ENCODE peak calls at places on chromosome 12, in five cellular contexts. I is fibroblast of lung, B is AG04450, N is heart left ventricle, M is pancreas. G is an unnamed sample.

GRCh38 chr12:40828593-40828990 is 136.4 kb downstream of the CNTN1 start:
- DNase-seq in M (no peak), B (no peak), I (no peak), N (no peak), G (no peak)

GRCh38 chr12:130714591-130715149 is 1.4 kb downstream of the RIMBP2 start:
- DNase-seq in I (no peak), B (no peak), M (no peak), N (no peak), G (no peak)

GRCh38 chr12:3357950-3358525 is 133.0 kb upstream of the PRMT8 start:
- DNase-seq in M (no peak), I (no peak), N (no peak), B (no peak), G (no peak)

GRCh38 chr12:20492251-20492728 is 124.0 kb downstream of the PDE3A start:
- DNase-seq in M (no peak), N (no peak), B (no peak), I (peak; percentile 25), G (peak; percentile 0)

GRCh38 chr12:118064608-118065007 is 3.6 kb upstream of the WSB2 start:
- DNase-seq in M (no peak), I (no peak), N (no peak), B (no peak), G (no peak)

GRCh38 chr12:102526701-102527100 is 46.3 kb upstream of the IGF1 start:
- DNase-seq in B (no peak), N (no peak), M (no peak), I (peak; percentile 38), G (no peak)

GRCh38 chr12:52232916-52233461 is at the start of gene KRT7:
- DNase-seq in N (no peak), B (no peak), M (peak; percentile 66), I (no peak), G (peak; percentile 88)

GRCh38 chr12:132363661-132364347 is 34.4 kb upstream of the GALNT9 start:
- DNase-seq in B (no peak), N (peak; percentile 10), I (no peak), M (no peak), G (no peak)

GRCh38 chr12:53220857-53221202 is 11.2 kb downstream of the RARG start:
- DNase-seq in B (peak; percentile 80), I (peak; percentile 92), N (peak; percentile 96), M (peak; percentile 90), G (peak; percentile 97)

GRCh38 chr12:57694459-57695019 is 607 bp downstream of the OS9 start:
- DNase-seq in M (no peak), B (no peak), I (peak; percentile 25), N (no peak), G (peak; percentile 15)

GRCh38 chr12:6941267-6941666 is 2.3 kb upstream of the RNU7-1 start:
- DNase-seq in N (no peak), B (no peak), M (no peak), I (no peak), G (no peak)

GRCh38 chr12:129606239-129606638 is 297.6 kb downstream of the TMEM132D start:
- DNase-seq in M (no peak), I (no peak), N (no peak), B (no peak), G (no peak)

GRCh38 chr12:39441963-39442894 is 691 bp downstream of the KIF21A start:
- DNase-seq in M (no peak), B (no peak), N (peak; percentile 49), I (peak; percentile 11), G (peak; percentile 20)

GRCh38 chr12:89353188-89353822 is 1.0 kb upstream of the DUSP6 start:
- DNase-seq in B (no peak), I (peak; percentile 64), M (peak; percentile 83), N (peak; percentile 79), G (peak; percentile 59)

GRCh38 chr12:19199322-19199721 is 69.8 kb downstream of the PLEKHA5 start:
- DNase-seq in B (no peak), N (no peak), M (no peak), I (no peak), G (no peak)

GRCh38 chr12:10652192-10652591 is 21.7 kb downstream of the STYK1 start:
- DNase-seq in N (no peak), B (no peak), M (no peak), I (peak; percentile 15), G (no peak)

GRCh38 chr12:47731723-47732122 is 6.4 kb upstream of the ENDOU start:
- DNase-seq in B (no peak), N (no peak), M (no peak), I (no peak), G (no peak)

GRCh38 chr12:19158909-19159308 is 29.4 kb downstream of the PLEKHA5 start:
- DNase-seq in N (no peak), M (no peak), B (peak; percentile 55), I (peak; percentile 86), G (no peak)

GRCh38 chr12:662541-663292 is 528 bp downstream of the NINJ2 start:
- DNase-seq in N (no peak), B (no peak), I (no peak), M (no peak), G (no peak)
- H3K27ac ChIP-seq in N (peak overlapping the region; percentile 32), B (no peak overlapping the region), I (no peak overlapping the region), M (no peak overlapping the region), G (no peak overlapping the region)

GRCh38 chr12:127445583-127445982 is 821.4 kb upstream of the TMEM132C start:
- DNase-seq in I (no peak), N (no peak), M (no peak), B (no peak), G (no peak)

GRCh38 chr12:127455347-127456265 is 811.4 kb upstream of the TMEM132C start:
- DNase-seq in I (no peak), M (no peak), N (no peak), B (no peak), G (no peak)

DNA sequence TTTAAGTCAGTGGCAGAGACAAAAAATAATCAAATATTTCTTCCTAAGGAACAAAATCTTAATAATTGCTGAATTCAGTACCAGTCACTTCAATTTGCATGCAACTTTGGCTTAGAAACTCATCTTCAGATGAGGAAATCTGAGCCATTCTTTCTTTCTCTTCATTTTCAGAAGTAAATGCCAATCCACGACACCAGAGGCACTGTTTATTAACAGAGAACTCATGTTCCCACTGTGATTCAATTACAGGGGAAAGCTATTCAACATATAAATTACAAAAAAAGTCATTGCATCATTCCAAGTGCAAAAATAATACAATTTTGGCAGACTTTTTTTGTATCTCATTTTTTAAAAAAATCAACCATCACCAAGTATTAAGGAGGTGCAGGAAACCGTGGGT is 816.1 kb upstream of the TMEM132C start:
- DNase-seq in M (no peak), N (no peak), B (no peak), I (peak; percentile 3), G (no peak)
- TF ChIP-seq CTCF in M (no peak), N (no peak), B (no peak), I (no peak), G (no peak)

GRCh38 chr12:30145351-30146017 is 361.7 kb upstream of the TMTC1 start:
- DNase-seq in I (no peak), M (no peak), B (no peak), N (no peak), G (no peak)
- H3K27ac ChIP-seq in I (no peak overlapping the region), M (no peak overlapping the region), B (no peak overlapping the region), N (no peak overlapping the region), G (no peak overlapping the region)

DNA sequence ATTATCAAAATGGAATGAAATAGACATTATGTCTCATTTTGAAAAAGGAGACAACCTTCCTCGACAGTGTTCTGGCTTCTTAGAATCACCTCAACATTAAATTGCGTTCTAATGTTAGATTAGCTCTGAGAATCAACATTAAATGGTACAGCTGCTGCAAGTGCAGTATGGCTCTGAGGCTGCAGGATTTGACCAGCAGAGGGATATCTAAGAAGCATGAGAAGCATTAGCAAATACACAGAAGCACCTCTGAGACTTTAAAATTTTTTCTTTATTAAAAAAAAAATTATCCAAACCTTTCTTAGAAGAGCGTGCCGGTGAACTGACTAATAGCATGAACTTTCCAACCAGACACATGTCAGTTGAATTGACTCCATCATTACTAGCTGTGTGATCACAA is 253.4 kb upstream of the LRIG3 start:
- DNase-seq in I (peak; percentile 17), M (no peak), B (no peak), N (no peak), G (no peak)
- TF ChIP-seq CTCF in I (peak; percentile 17), M (no peak), B (peak; percentile 55), N (no peak), G (no peak)

GRCh38 chr12:120833849-120834248 is 70.3 kb downstream of the SPPL3 start:
- DNase-seq in M (no peak), N (no peak), B (peak; percentile 6), I (no peak), G (no peak)
- H3K27ac ChIP-seq in M (no peak overlapping the region), N (no peak overlapping the region), B (no peak overlapping the region), I (no peak overlapping the region), G (no peak overlapping the region)

DNA sequence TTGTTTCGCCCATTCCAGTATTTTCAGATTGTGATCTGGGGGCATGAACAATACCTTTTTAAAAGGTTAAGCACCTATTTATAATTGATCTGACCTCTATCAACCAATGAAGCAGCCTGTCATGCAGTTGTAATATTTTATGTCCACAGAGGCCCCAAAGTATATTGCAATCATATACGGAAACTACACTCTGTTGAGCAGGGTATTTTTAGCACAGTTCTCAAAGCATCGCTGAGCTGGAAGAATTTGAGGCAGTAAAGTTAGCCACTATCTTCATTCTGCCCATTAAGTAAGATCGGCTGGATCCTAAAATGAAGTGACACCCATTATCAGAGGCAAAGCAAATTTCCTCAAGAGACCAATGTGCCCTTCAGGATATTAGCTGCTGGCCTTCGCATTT is 47.7 kb upstream of the GRIP1 start:
- DNase-seq in B (no peak), M (no peak), N (no peak), I (no peak), G (no peak)
- TF ChIP-seq CTCF in B (no peak), M (no peak), N (no peak), I (no peak), G (no peak)

DNA sequence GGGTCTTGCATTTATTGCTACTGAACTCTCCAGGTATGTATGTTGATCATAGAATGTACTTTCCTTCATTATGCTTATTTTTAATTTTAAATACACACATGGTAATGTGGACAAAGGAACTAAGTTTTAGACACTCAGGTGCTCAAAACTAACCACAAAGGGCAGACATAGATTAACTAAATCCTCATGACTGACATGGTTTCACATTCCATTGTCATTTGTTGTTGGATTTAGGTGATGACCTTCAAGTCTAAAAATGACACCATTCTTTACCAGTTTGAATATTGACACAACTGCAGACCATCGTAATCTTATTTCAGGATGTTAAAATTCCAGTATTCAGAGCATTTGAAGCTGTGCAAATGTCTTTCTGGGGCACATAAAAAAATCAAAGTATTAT is 128.4 kb downstream of the BBS10 start:
- DNase-seq in N (no peak), M (no peak), B (no peak), I (no peak), G (no peak)
- H3K27ac ChIP-seq in N (no peak overlapping the region), M (no peak overlapping the region), B (no peak overlapping the region), I (no peak overlapping the region), G (no peak overlapping the region)

DNA sequence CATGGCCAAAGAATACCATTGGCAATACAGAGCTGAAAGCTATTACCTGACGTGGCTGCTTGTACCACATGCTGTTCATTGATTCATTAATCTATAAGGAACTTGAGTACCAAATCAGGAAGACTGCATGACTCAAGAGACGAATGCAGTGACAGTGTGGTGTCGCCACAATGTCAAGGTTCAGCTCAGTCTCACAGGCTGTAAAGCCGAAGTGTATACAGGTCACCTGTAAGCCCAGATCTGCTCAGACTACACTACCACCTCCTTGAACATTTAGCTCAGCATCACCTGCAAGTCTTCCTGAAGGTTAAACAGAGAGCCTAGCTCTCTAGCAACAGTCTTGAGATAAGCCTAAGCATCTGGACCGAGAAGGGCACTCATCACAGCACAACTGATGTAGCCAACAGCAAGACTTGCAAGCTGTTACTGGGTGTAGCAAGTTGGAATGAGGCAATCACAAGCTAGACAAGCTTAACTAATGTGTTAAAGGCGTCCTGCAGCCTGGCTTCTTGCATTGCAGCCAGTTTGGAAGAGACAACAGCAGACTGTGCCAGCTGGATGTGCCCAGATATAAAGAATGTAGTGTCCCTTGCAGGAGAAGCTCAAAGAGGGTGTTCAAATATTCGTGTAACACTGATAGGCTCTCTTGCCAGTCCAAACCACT is 21.0 kb downstream of the TMTC1 start:
- DNase-seq in I (peak; percentile 70), B (no peak), N (peak; percentile 78), M (no peak), G (no peak)
- TF ChIP-seq CTCF in I (no peak), B (no peak), N (no peak), M (no peak), G (no peak)